ENCODE peak calls at places on chromosomes 11 and 22, in six cellular contexts. E, N, M, X, Y and O are unnamed samples.

GRCh38 chr11:111765320-111765983 is 737 bp downstream of the PPP2R1B start:
- DNase-seq in M (no peak), E (no peak), N (peak; percentile 32), X (no peak), Y (peak; percentile 15), O (peak; percentile 19)

GRCh38 chr11:64244107-64244506 is 2.6 kb downstream of the PPP1R14B start:
- DNase-seq in E (no peak), Y (no peak), N (no peak), X (no peak), M (no peak), O (no peak)

GRCh38 chr11:2214527-2215229 is 43.1 kb upstream of the TH start:
- DNase-seq in M (no peak), Y (no peak), E (no peak), X (no peak), N (peak; percentile 17), O (no peak)

GRCh38 chr11:115665345-115665901 is 161.2 kb upstream of the CADM1 start:
- DNase-seq in N (no peak), X (no peak), M (no peak), Y (no peak), E (no peak), O (no peak)

GRCh38 chr11:17381156-17381555 is 7.3 kb downstream of the KCNJ11 start:
- DNase-seq in E (no peak), N (no peak), X (no peak), Y (no peak), M (no peak), O (peak; percentile 12)

GRCh38 chr22:46791201-46791731 is 28.8 kb downstream of the TBC1D22A start:
- DNase-seq in Y (peak; percentile 71), X (no peak), N (no peak), M (no peak), E (no peak), O (peak; percentile 73)

GRCh38 chr11:22785251-22785650 is 44.4 kb downstream of the SVIP start:
- DNase-seq in Y (peak; percentile 92), E (no peak), N (no peak), X (no peak), M (no peak), O (peak; percentile 91)

GRCh38 chr11:59212744-59213573 is at the start of gene MPEG1:
- DNase-seq in N (no peak), M (no peak), Y (no peak), E (no peak), X (no peak), O (no peak)

GRCh38 chr11:127493330-127493729 is 492.8 kb upstream of the KIRREL3 start:
- DNase-seq in N (no peak), E (peak; percentile 16), M (no peak), X (peak; percentile 29), Y (peak; percentile 6), O (peak; percentile 22)

GRCh38 chr11:76903325-76903724 is 42.6 kb downstream of the ACER3 start:
- DNase-seq in M (no peak), X (no peak), Y (peak; percentile 82), E (no peak), N (no peak), O (peak; percentile 85)

GRCh38 chr11:12281571-12282478 is 95.5 kb upstream of the PARVA start:
- DNase-seq in E (peak; percentile 77), X (peak; percentile 84), Y (peak; percentile 73), N (peak; percentile 87), M (peak; percentile 81), O (peak; percentile 80)

GRCh38 chr11:21396351-21397008 is 727.1 kb downstream of the NELL1 start:
- DNase-seq in E (no peak), Y (no peak), X (no peak), M (no peak), N (no peak), O (peak; percentile 1)

GRCh38 chr11:111694851-111695250 is 71.3 kb downstream of the PPP2R1B start:
- DNase-seq in E (peak; percentile 41), X (no peak), M (no peak), Y (no peak), N (no peak), O (no peak)

GRCh38 chr11:69912911-69913451 is 93.8 kb upstream of the FGF3 start:
- DNase-seq in Y (peak; percentile 10), E (peak; percentile 36), M (no peak), N (no peak), X (no peak), O (peak; percentile 50)

GRCh38 chr11:61095022-61095421 is 7.3 kb upstream of the CD5 start:
- DNase-seq in Y (no peak), N (no peak), X (no peak), M (no peak), E (no peak), O (no peak)

GRCh38 chr11:121571466-121571865 is 118.7 kb upstream of the SORL1-AS1 start:
- DNase-seq in Y (no peak), X (no peak), N (no peak), M (no peak), E (no peak), O (no peak)

GRCh38 chr11:60169264-60169915 is 13.5 kb downstream of the MS4A6A start:
- DNase-seq in E (peak; percentile 39), Y (peak; percentile 93), X (no peak), M (peak; percentile 61), N (no peak), O (peak; percentile 97)

DNA sequence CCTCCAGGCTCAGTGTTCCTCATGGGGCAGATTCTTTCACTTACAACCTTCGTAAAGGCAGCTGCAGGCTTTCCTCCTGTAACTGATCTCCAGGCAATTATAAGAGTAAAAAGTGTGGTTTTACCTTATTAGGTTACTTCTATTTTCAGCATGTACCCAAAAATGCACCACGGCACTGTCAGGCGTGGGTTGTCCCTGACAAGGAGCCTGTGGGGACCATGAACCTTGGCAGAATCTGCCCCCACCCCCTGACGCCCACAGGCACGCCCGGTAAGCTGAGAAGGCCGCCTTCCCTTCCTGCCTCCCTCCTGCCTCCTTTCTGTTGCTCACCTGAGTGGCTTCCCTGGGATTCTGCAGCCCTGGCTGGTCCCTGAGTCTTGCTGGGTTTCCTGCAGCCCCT is 1383.3 kb downstream of the TBC1D22A start:
- DNase-seq in X (no peak), E (no peak), N (no peak), Y (no peak), M (no peak), O (no peak)
- H3K4me3 ChIP-seq in X (no peak overlapping the region), E (no peak overlapping the region), N (no peak overlapping the region), Y (no peak overlapping the region), M (no peak overlapping the region), O (no peak overlapping the region)

GRCh38 chr11:124868322-124869274 is 3.4 kb downstream of the ROBO3 start:
- DNase-seq in X (no peak), E (no peak), M (no peak), Y (no peak), N (no peak), O (no peak)
- TF ChIP-seq CTCF in X (no peak), E (no peak), M (no peak), Y (peak; percentile 24), N (no peak), O (peak; percentile 3)

GRCh38 chr11:99069831-99070444 is 49.2 kb downstream of the CNTN5 start:
- DNase-seq in M (no peak), E (no peak), X (peak; percentile 51), Y (peak; percentile 8), N (no peak), O (peak; percentile 23)
- H3K4me3 ChIP-seq in M (peak overlapping the region; percentile 57), E (peak overlapping the region; percentile 15), X (no peak overlapping the region), Y (no peak overlapping the region), N (peak overlapping the region; percentile 41), O (peak overlapping the region; percentile 16)

DNA sequence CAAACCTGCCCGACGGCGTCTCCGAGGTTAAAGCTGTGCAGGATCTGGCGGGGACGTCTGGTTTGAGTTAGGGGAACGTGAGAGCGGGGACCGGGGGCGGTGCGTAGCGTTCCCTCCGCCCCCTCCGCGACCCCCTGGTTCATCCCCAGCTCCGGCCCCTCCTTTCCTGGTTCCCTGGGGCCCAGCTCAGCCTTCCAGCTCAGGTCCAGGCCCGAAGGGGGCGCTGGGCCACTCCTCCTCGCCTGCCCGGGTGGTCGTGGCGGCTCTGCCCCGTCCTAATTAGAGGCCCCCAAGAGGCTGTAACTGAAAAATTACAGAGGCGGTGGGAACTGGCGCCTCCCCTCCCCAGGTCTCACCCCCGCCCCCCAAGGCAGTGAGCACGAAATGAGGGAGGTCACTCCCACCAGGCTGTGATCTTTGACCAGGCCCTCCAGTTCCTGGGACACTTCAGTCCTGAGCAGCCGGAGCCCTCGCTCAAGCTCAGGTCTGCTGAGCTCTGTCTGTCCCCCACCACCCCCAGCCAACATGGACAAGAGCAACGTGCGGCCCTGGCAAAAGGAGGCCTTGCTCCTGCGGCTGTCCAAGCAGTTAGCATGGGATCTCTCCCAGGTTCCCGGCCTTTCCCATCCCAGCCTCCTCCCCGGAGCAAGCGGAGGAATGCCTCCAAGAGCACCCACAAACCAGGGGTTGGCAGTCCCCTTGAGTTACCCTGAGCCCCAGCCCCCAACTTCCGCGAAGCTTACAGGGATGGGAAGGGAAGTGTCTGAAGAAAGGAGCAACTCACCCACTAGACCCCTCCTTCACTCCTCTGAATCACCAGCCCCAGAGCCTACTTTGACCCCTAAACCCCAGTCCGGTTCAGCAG is 3.3 kb downstream of the CD248 start:
- DNase-seq in Y (no peak), E (no peak), X (peak; percentile 74), M (no peak), N (no peak), O (no peak)
- TF ChIP-seq CTCF in Y (no peak), E (no peak), X (peak; percentile 39), M (peak; percentile 30), N (no peak), O (no peak)